ENCODE peak calls at places on chromosome 11, in seven cellular contexts. X, G, A, N, O, Q and J are unnamed samples.
A peak's percentile ranks its signal among the peaks of the same experiment; 100 is the strongest.

GRCh38 chr11:5737672-5738071 is 1.4 kb downstream of the OR56B1 start:
- DNase-seq in G (no peak), O (no peak), A (no peak), Q (no peak), X (no peak), N (no peak), J (no peak)

GRCh38 chr11:116512841-116513240 is 259.9 kb downstream of the BUD13 start:
- DNase-seq in A (no peak), N (no peak), G (peak; percentile 59), X (no peak), O (no peak), Q (no peak), J (no peak)

GRCh38 chr11:95392644-95393043 is 161.6 kb upstream of the SESN3 start:
- DNase-seq in A (no peak), X (no peak), N (no peak), O (no peak), Q (no peak), G (no peak), J (no peak)

GRCh38 chr11:42145311-42145710 is 685.9 kb upstream of the LRRC4C start:
- DNase-seq in X (no peak), G (no peak), N (no peak), A (no peak), Q (no peak), O (no peak), J (no peak)

GRCh38 chr11:20647976-20648565 is 21.3 kb upstream of the NELL1 start:
- DNase-seq in N (peak; percentile 29), X (no peak), A (peak; percentile 37), Q (no peak), O (peak; percentile 23), G (no peak), J (peak; percentile 14)

GRCh38 chr11:63767415-63768231 is 952 bp downstream of the ZFTA start:
- DNase-seq in G (no peak), Q (peak; percentile 75), X (peak; percentile 57), N (no peak), O (peak; percentile 53), A (peak; percentile 38), J (peak; percentile 91)

GRCh38 chr11:73866095-73866579 is 10.5 kb downstream of the COA4 start:
- DNase-seq in N (no peak), X (no peak), A (no peak), O (no peak), G (no peak), Q (peak; percentile 47), J (no peak)

GRCh38 chr11:4821021-4821420 is at the start of gene OR51F2:
- DNase-seq in O (no peak), A (no peak), G (no peak), Q (no peak), N (no peak), X (no peak), J (no peak)

GRCh38 chr11:70104419-70104818 is 26.3 kb downstream of the ANO1 start:
- DNase-seq in A (no peak), X (no peak), G (no peak), O (no peak), N (no peak), Q (no peak), J (peak; percentile 91)

GRCh38 chr11:76588455-76589325 is 81.9 kb downstream of the LRRC32 start:
- DNase-seq in G (peak; percentile 84), X (no peak), O (peak; percentile 57), A (no peak), Q (no peak), N (no peak), J (peak; percentile 34)

GRCh38 chr11:38818720-38819119 is 2220.7 kb upstream of the RAG2 start:
- DNase-seq in N (no peak), Q (no peak), X (no peak), G (no peak), A (no peak), O (no peak), J (no peak)

GRCh38 chr11:40302669-40303068 is 1156.8 kb downstream of the LRRC4C start:
- DNase-seq in X (no peak), G (no peak), Q (no peak), N (no peak), O (no peak), A (no peak), J (no peak)

GRCh38 chr11:108278546-108278945 is 55.7 kb downstream of the ATM start:
- DNase-seq in G (no peak), X (no peak), Q (no peak), N (no peak), A (no peak), O (no peak), J (no peak)

GRCh38 chr11:76627541-76628082 is 42.9 kb downstream of the LRRC32 start:
- DNase-seq in O (no peak), N (no peak), A (no peak), Q (no peak), X (peak; percentile 9), G (no peak), J (no peak)

GRCh38 chr11:119902656-119903181 is 173.7 kb upstream of the NECTIN1 start:
- DNase-seq in O (no peak), G (no peak), X (no peak), N (no peak), A (no peak), Q (no peak), J (no peak)

GRCh38 chr11:8566613-8567210 is 27.3 kb downstream of the STK33 start:
- DNase-seq in Q (no peak), X (no peak), N (no peak), G (no peak), O (peak; percentile 12), A (peak; percentile 23), J (no peak)

GRCh38 chr11:57214494-57214893 is 22.6 kb downstream of the APLNR start:
- DNase-seq in O (no peak), X (no peak), G (no peak), Q (no peak), N (no peak), A (no peak), J (no peak)

GRCh38 chr11:69718147-69718546 is 14.3 kb upstream of the FGF19 start:
- DNase-seq in O (no peak), Q (no peak), A (no peak), N (no peak), X (no peak), G (no peak), J (no peak)

GRCh38 chr11:4480577-4481539 is 1.6 kb upstream of the OR52K1 start:
- DNase-seq in O (no peak), X (no peak), A (no peak), Q (no peak), N (no peak), G (no peak), J (no peak)

GRCh38 chr11:120482149-120482548 is 29.4 kb upstream of the GRIK4 start:
- DNase-seq in X (no peak), Q (no peak), N (no peak), G (no peak), O (no peak), A (peak; percentile 41), J (no peak)

GRCh38 chr11:117855452-117855851 is 21.0 kb downstream of the FXYD6 start:
- DNase-seq in G (peak; percentile 55), N (no peak), A (no peak), O (no peak), Q (peak; percentile 25), X (no peak), J (peak; percentile 30)

GRCh38 chr11:133928628-133929059 is 28.1 kb downstream of the IGSF9B start:
- DNase-seq in Q (no peak), X (no peak), N (peak; percentile 59), G (no peak), A (no peak), O (no peak), J (no peak)

GRCh38 chr11:65900125-65900898 is at the start of gene FOSL1:
- DNase-seq in Q (peak; percentile 80), O (peak; percentile 97), A (peak; percentile 97), G (peak; percentile 95), N (peak; percentile 90), X (peak; percentile 97), J (peak; percentile 93)
- TF ChIP-seq POLR2A in Q (no peak), O (peak; percentile 58), A (peak; percentile 97), G (peak; percentile 88), N (peak; percentile 86), X (peak; percentile 60), J (peak; percentile 49)

GRCh38 chr11:533586-534196 is 1.7 kb downstream of the HRAS start:
- DNase-seq in A (no peak), Q (no peak), O (no peak), N (no peak), G (peak; percentile 77), X (peak; percentile 45), J (no peak)

GRCh38 chr11:533049-533585 is 2.3 kb downstream of the HRAS start:
- DNase-seq in A (no peak), G (peak; percentile 79), X (peak; percentile 46), Q (no peak), O (no peak), N (no peak), J (no peak)

GRCh38 chr11:534197-534591 is 1.2 kb downstream of the HRAS start:
- DNase-seq in A (no peak), X (peak; percentile 48), G (peak; percentile 80), Q (no peak), N (no peak), O (no peak), J (no peak)

GRCh38 chr11:535519-536454 is at the start of gene HRAS:
- DNase-seq in G (peak; percentile 98), O (peak; percentile 97), Q (peak; percentile 97), X (peak; percentile 97), A (peak; percentile 86), N (peak; percentile 95), J (peak; percentile 95)

GRCh38 chr11:534592-535518 is 521 bp downstream of the HRAS start:
- DNase-seq in N (peak; percentile 87), A (no peak), O (no peak), Q (peak; percentile 64), G (peak; percentile 88), X (peak; percentile 71), J (peak; percentile 39)
- TF ChIP-seq POLR2A in N (peak; percentile 42), A (no peak), O (no peak), Q (no peak), G (no peak), X (no peak), J (no peak)

GRCh38 chr11:65869643-65870306 is 2.8 kb downstream of the EFEMP2 start:
- DNase-seq in A (no peak), O (no peak), G (no peak), Q (no peak), X (peak; percentile 46), N (no peak), J (no peak)

GRCh38 chr11:65871811-65872548 is 620 bp downstream of the EFEMP2 start:
- DNase-seq in G (no peak), A (no peak), N (no peak), X (peak; percentile 48), O (no peak), Q (peak; percentile 67), J (peak; percentile 57)

GRCh38 chr11:65870307-65870658 is 2.3 kb downstream of the EFEMP2 start:
- DNase-seq in Q (no peak), N (no peak), A (no peak), G (no peak), O (no peak), X (peak; percentile 47), J (no peak)

GRCh38 chr11:65872555-65873279 is at the start of gene EFEMP2:
- DNase-seq in Q (peak; percentile 81), N (no peak), G (no peak), A (no peak), O (no peak), X (no peak), J (peak; percentile 46)

GRCh38 chr11:65870706-65871681 is 1.6 kb downstream of the EFEMP2 start:
- DNase-seq in O (no peak), Q (no peak), A (no peak), N (no peak), X (peak; percentile 48), G (no peak), J (peak; percentile 18)
- TF ChIP-seq POLR2A in O (no peak), Q (no peak), A (no peak), N (no peak), X (no peak), G (no peak), J (no peak)

GRCh38 chr11:44992774-44993173 is 42.1 kb upstream of the TP53I11 start:
- DNase-seq in X (no peak), O (no peak), N (no peak), G (no peak), A (no peak), Q (no peak), J (no peak)
- TF ChIP-seq POLR2A in X (no peak), O (no peak), N (no peak), G (no peak), A (no peak), Q (no peak), J (no peak)